ENCODE peak calls at places on chromosomes 12 and 14, in five cellular contexts. One of them, this sample, is unnamed.
A peak's percentile ranks its signal among the peaks of the same experiment; 100 is the strongest.

GRCh38 chr14:23215421-23215820 is 22.3 kb upstream of the RNF212B start:
- DNase-seq in A549: no peak
- DNase-seq in HepG2: no peak
- DNase-seq in IMR-90: no peak
- DNase-seq in H1: no peak
- DNase-seq in this sample: no peak

GRCh38 chr12:28966049-28966778 is 182.9 kb upstream of the FAR2 start:
- DNase-seq in A549: no peak
- DNase-seq in HepG2: no peak
- DNase-seq in IMR-90: peak; percentile 20
- DNase-seq in H1: no peak
- DNase-seq in this sample: no peak

GRCh38 chr14:76870146-76870545 is 43.9 kb downstream of the LRRC74A start:
- DNase-seq in A549: peak; percentile 38
- DNase-seq in HepG2: peak; percentile 16
- DNase-seq in IMR-90: no peak
- DNase-seq in H1: no peak
- DNase-seq in this sample: no peak

GRCh38 chr12:12560587-12561304 is 1.9 kb downstream of the DUSP16 start:
- DNase-seq in A549: peak; percentile 83
- DNase-seq in HepG2: peak; percentile 92
- DNase-seq in IMR-90: peak; percentile 69
- DNase-seq in H1: no peak
- DNase-seq in this sample: peak; percentile 8

GRCh38 chr12:23084236-23084995 is 459.4 kb downstream of the ETNK1 start:
- DNase-seq in A549: peak; percentile 59
- DNase-seq in HepG2: peak; percentile 6
- DNase-seq in IMR-90: peak; percentile 95
- DNase-seq in H1: no peak
- DNase-seq in this sample: no peak

GRCh38 chr12:132259872-132260695 is 69.3 kb downstream of the GALNT9 start:
- DNase-seq in A549: no peak
- DNase-seq in HepG2: no peak
- DNase-seq in IMR-90: no peak
- DNase-seq in H1: no peak
- DNase-seq in this sample: no peak

GRCh38 chr12:119069029-119069731 is 87.8 kb downstream of the SRRM4 start:
- DNase-seq in A549: no peak
- DNase-seq in HepG2: no peak
- DNase-seq in IMR-90: no peak
- DNase-seq in H1: no peak
- DNase-seq in this sample: no peak

GRCh38 chr12:3493225-3494049 is 2.4 kb downstream of the PRMT8 start:
- DNase-seq in A549: no peak
- DNase-seq in HepG2: no peak
- DNase-seq in IMR-90: no peak
- DNase-seq in H1: no peak
- DNase-seq in this sample: no peak

GRCh38 chr14:30243805-30244204 is 315.2 kb upstream of the G2E3 start:
- DNase-seq in A549: no peak
- DNase-seq in HepG2: no peak
- DNase-seq in IMR-90: peak; percentile 85
- DNase-seq in H1: no peak
- DNase-seq in this sample: no peak

GRCh38 chr12:6277982-6278438 is 32.5 kb upstream of the PLEKHG6 start:
- DNase-seq in A549: peak; percentile 38
- DNase-seq in HepG2: no peak
- DNase-seq in IMR-90: no peak
- DNase-seq in H1: no peak
- DNase-seq in this sample: no peak

GRCh38 chr14:44662250-44662891 is 155.3 kb upstream of the FSCB start:
- DNase-seq in A549: no peak
- DNase-seq in HepG2: no peak
- DNase-seq in IMR-90: no peak
- DNase-seq in H1: no peak
- DNase-seq in this sample: no peak

GRCh38 chr12:29157486-29157946 is 8.4 kb downstream of the FAR2 start:
- DNase-seq in A549: no peak
- DNase-seq in HepG2: no peak
- DNase-seq in IMR-90: peak; percentile 33
- DNase-seq in H1: no peak
- DNase-seq in this sample: no peak

GRCh38 chr12:3123729-3124128 is 46.5 kb downstream of the TSPAN9 start:
- DNase-seq in A549: no peak
- DNase-seq in HepG2: no peak
- DNase-seq in IMR-90: no peak
- DNase-seq in H1: no peak
- DNase-seq in this sample: no peak

GRCh38 chr14:61296707-61297502 is 15.8 kb upstream of the TMEM30B start:
- DNase-seq in A549: peak; percentile 49
- DNase-seq in HepG2: peak; percentile 20
- DNase-seq in IMR-90: peak; percentile 56
- DNase-seq in H1: no peak
- DNase-seq in this sample: no peak

GRCh38 chr12:93402333-93403311 is 24.9 kb downstream of the NUDT4 start:
- DNase-seq in A549: no peak
- DNase-seq in HepG2: no peak
- DNase-seq in IMR-90: no peak
- DNase-seq in H1: no peak
- DNase-seq in this sample: no peak

GRCh38 chr14:105860615-105861580 is 334.5 kb downstream of the TMEM121 start:
- DNase-seq in A549: no peak
- DNase-seq in HepG2: no peak
- DNase-seq in IMR-90: no peak
- DNase-seq in H1: no peak
- DNase-seq in this sample: no peak

GRCh38 chr14:97415907-97416306 is 618.7 kb downstream of the VRK1 start:
- DNase-seq in A549: no peak
- DNase-seq in HepG2: no peak
- DNase-seq in IMR-90: no peak
- DNase-seq in H1: no peak
- DNase-seq in this sample: no peak

GRCh38 chr12:45959728-45960127 is 30.6 kb downstream of the SCAF11 start:
- DNase-seq in A549: no peak
- DNase-seq in HepG2: no peak
- DNase-seq in IMR-90: no peak
- DNase-seq in H1: no peak
- DNase-seq in this sample: no peak

GRCh38 chr12:68358532-68359485 is 26.6 kb upstream of the MDM1 start:
- DNase-seq in A549: peak; percentile 88
- DNase-seq in HepG2: peak; percentile 57
- DNase-seq in IMR-90: peak; percentile 82
- DNase-seq in H1: peak; percentile 51
- DNase-seq in this sample: peak; percentile 45

GRCh38 chr12:2276288-2276842 is 223.6 kb downstream of the CACNA1C start:
- DNase-seq in A549: no peak
- DNase-seq in HepG2: no peak
- DNase-seq in IMR-90: peak; percentile 65
- DNase-seq in H1: no peak
- DNase-seq in this sample: no peak

GRCh38 chr12:130477221-130477620 is 139.5 kb downstream of the PIWIL1 start:
- DNase-seq in A549: no peak
- DNase-seq in HepG2: no peak
- DNase-seq in IMR-90: no peak
- DNase-seq in H1: no peak
- DNase-seq in this sample: no peak

GRCh38 chr12:98699568-98699967 is 54.5 kb downstream of the APAF1 start:
- DNase-seq in A549: no peak
- DNase-seq in HepG2: no peak
- DNase-seq in IMR-90: peak; percentile 7
- DNase-seq in H1: no peak
- DNase-seq in this sample: no peak

GRCh38 chr14:96805906-96806305 is 8.7 kb downstream of the VRK1 start:
- DNase-seq in A549: no peak
- DNase-seq in HepG2: no peak
- DNase-seq in IMR-90: no peak
- DNase-seq in H1: no peak
- DNase-seq in this sample: no peak

GRCh38 chr14:96509457-96510090 is 7.4 kb downstream of the PAPOLA start:
- DNase-seq in A549: no peak
- DNase-seq in HepG2: no peak
- DNase-seq in IMR-90: no peak
- DNase-seq in H1: no peak
- DNase-seq in this sample: no peak

DNA sequence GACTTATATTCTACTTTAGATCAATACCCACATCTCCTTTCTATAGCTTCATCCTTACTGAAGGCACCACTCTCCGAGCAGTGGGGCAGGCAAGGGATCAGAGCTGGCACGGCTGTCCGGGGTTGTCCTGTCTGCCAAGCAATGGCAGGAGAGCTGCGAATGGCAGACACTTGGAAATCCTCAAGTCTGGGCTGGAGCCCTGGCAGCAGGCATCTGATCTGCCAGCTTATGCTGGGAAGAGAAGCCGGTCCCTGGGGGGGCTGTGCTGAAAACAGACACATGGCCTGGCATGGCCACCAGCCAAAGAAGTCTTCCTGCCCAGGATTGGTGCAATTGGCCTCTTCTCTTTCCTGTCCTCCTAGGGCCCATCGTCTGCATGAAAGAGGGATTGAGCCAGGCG is 280.2 kb upstream of the PWP1 start:
- DNase-seq in A549: no peak
- DNase-seq in HepG2: no peak
- DNase-seq in IMR-90: no peak
- DNase-seq in H1: no peak
- DNase-seq in this sample: no peak
- TF ChIP-seq MAFK in A549: no peak
- TF ChIP-seq MAFK in HepG2: no peak
- TF ChIP-seq MAFK in IMR-90: no peak
- TF ChIP-seq MAFK in H1: no peak
- TF ChIP-seq MAFK in this sample: no peak

GRCh38 chr12:56219840-56220239 is 1.9 kb downstream of the RNF41 start:
- DNase-seq in A549: no peak
- DNase-seq in HepG2: no peak
- DNase-seq in IMR-90: no peak
- DNase-seq in H1: no peak
- DNase-seq in this sample: no peak

GRCh38 chr12:56221233-56221756 is 427 bp downstream of the RNF41 start:
- DNase-seq in A549: peak; percentile 39
- DNase-seq in HepG2: no peak
- DNase-seq in IMR-90: peak; percentile 73
- DNase-seq in H1: peak; percentile 65
- DNase-seq in this sample: no peak

GRCh38 chr12:56222531-56222895 is 791 bp upstream of the RNF41 start:
- DNase-seq in A549: no peak
- DNase-seq in HepG2: no peak
- DNase-seq in IMR-90: no peak
- DNase-seq in H1: no peak
- DNase-seq in this sample: no peak

GRCh38 chr12:56221757-56222530 is at the start of gene RNF41:
- DNase-seq in A549: peak; percentile 97
- DNase-seq in HepG2: peak; percentile 91
- DNase-seq in IMR-90: peak; percentile 97
- DNase-seq in H1: peak; percentile 98
- DNase-seq in this sample: peak; percentile 97

GRCh38 chr12:56220611-56221232 is 1.0 kb downstream of the RNF41 start:
- DNase-seq in A549: no peak
- DNase-seq in HepG2: no peak
- DNase-seq in IMR-90: peak; percentile 47
- DNase-seq in H1: no peak
- DNase-seq in this sample: no peak
- TF ChIP-seq MAFK in A549: no peak
- TF ChIP-seq MAFK in HepG2: no peak
- TF ChIP-seq MAFK in IMR-90: no peak
- TF ChIP-seq MAFK in H1: no peak
- TF ChIP-seq MAFK in this sample: no peak

GRCh38 chr12:53623986-53624385 is 2.2 kb downstream of the ATF7 start:
- DNase-seq in A549: no peak
- DNase-seq in HepG2: peak; percentile 52
- DNase-seq in IMR-90: peak; percentile 55
- DNase-seq in H1: no peak
- DNase-seq in this sample: no peak
- TF ChIP-seq MAFK in A549: no peak
- TF ChIP-seq MAFK in HepG2: no peak
- TF ChIP-seq MAFK in IMR-90: no peak
- TF ChIP-seq MAFK in H1: no peak
- TF ChIP-seq MAFK in this sample: no peak

GRCh38 chr14:92464156-92464555 is 49.4 kb upstream of the RIN3 start:
- DNase-seq in A549: no peak
- DNase-seq in HepG2: no peak
- DNase-seq in IMR-90: no peak
- DNase-seq in H1: no peak
- DNase-seq in this sample: no peak
- TF ChIP-seq MAFK in A549: no peak
- TF ChIP-seq MAFK in HepG2: no peak
- TF ChIP-seq MAFK in IMR-90: no peak
- TF ChIP-seq MAFK in H1: no peak
- TF ChIP-seq MAFK in this sample: no peak

DNA sequence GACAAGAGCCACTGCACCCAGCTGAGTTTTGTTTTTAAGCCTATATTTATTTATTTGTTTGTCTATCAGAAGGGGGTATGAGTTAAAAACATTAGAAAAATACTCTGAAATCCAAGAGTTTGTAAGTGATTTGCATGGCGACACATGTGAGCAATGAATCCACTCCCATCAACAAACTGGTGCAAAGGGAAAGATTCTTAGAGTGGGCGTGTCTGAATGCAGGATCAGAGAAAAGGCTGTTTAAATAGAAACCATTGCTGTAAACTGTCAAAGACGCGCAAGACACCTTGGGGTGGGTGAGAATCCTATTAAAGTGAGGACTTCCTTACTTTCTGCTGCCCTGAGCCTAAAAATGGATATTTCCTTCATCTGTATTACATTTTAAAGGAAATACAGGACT is 51.9 kb downstream of the ZFYVE26 start:
- DNase-seq in A549: peak; percentile 7
- DNase-seq in HepG2: no peak
- DNase-seq in IMR-90: no peak
- DNase-seq in H1: no peak
- DNase-seq in this sample: no peak
- TF ChIP-seq MAFK in A549: no peak
- TF ChIP-seq MAFK in HepG2: no peak
- TF ChIP-seq MAFK in IMR-90: no peak
- TF ChIP-seq MAFK in H1: no peak
- TF ChIP-seq MAFK in this sample: no peak

DNA sequence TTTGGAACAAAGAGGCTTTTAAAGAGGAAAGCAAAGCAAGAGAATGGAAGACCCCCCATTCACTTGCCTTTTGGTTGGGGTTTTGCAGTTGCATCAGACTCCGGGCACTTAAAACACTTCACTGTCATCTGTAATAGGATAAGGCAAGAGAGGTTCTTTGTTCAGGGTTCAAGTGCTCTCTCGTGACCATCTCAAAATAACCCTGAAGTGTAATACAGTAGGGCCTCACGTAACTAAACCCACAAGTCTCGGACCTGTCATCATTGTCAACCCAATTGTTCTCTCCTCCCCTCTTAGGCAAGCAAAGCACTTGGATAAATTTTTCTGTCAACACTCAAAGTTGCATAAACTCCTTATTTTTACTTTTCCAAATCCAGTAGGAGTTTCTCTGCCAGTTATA is 26.9 kb upstream of the MYBPC1 start:
- DNase-seq in A549: no peak
- DNase-seq in HepG2: no peak
- DNase-seq in IMR-90: no peak
- DNase-seq in H1: no peak
- DNase-seq in this sample: no peak
- TF ChIP-seq MAFK in A549: no peak
- TF ChIP-seq MAFK in HepG2: no peak
- TF ChIP-seq MAFK in IMR-90: no peak
- TF ChIP-seq MAFK in H1: no peak
- TF ChIP-seq MAFK in this sample: no peak

GRCh38 chr14:89060191-89060590 is 235.7 kb downstream of the TTC8 start:
- DNase-seq in A549: no peak
- DNase-seq in HepG2: no peak
- DNase-seq in IMR-90: peak; percentile 3
- DNase-seq in H1: no peak
- DNase-seq in this sample: no peak
- TF ChIP-seq MAFK in A549: no peak
- TF ChIP-seq MAFK in HepG2: no peak
- TF ChIP-seq MAFK in IMR-90: no peak
- TF ChIP-seq MAFK in H1: no peak
- TF ChIP-seq MAFK in this sample: no peak